ENCODE peak calls at places on chromosome 17, in ten cellular contexts. K is uterus, R is right atrium auricular region, M is OCI-LY7, T is sigmoid colon, E is HL-60, Y is prostate gland, D is H1, Z is A549, C is heart left ventricle. H is an unnamed sample.

GRCh38 chr17:50130778-50131317 is 888 bp upstream of the SAMD14 start:
- DNase-seq in K (no peak), R (no peak), M (no peak), T (no peak), E (no peak), Y (no peak), D (no peak), Z (peak; percentile 36), C (no peak), H (no peak)

GRCh38 chr17:38879878-38880727 is 10.2 kb downstream of the LASP1 start:
- DNase-seq in K (peak; percentile 62), R (peak; percentile 77), M (peak; percentile 57), T (peak; percentile 79), E (peak; percentile 53), Y (no peak), D (peak; percentile 79), Z (peak; percentile 87), C (no peak), H (peak; percentile 63)

GRCh38 chr17:9215465-9215864 is 194.2 kb downstream of the NTN1 start:
- DNase-seq in K (no peak), R (no peak), M (no peak), T (no peak), E (no peak), Y (no peak), D (no peak), Z (no peak), C (no peak), H (no peak)

GRCh38 chr17:34146440-34147043 is 108.5 kb upstream of the CCL2 start:
- DNase-seq in K (no peak), R (no peak), M (peak; percentile 55), T (no peak), E (peak; percentile 58), Y (peak; percentile 32), D (peak; percentile 90), Z (peak; percentile 61), C (peak; percentile 65), H (peak; percentile 75)

GRCh38 chr17:76092526-76093413 is 10.8 kb downstream of the EXOC7 start:
- DNase-seq in K (no peak), R (no peak), M (no peak), T (no peak), E (no peak), Y (no peak), D (no peak), Z (no peak), C (no peak), H (no peak)

GRCh38 chr17:71142333-71142732 is 973.0 kb downstream of the KCNJ2 start:
- DNase-seq in K (no peak), R (no peak), M (no peak), T (no peak), E (no peak), Y (no peak), D (no peak), Z (no peak), C (no peak), H (no peak)

GRCh38 chr17:66043419-66043818 is 148.5 kb downstream of the CEP112 start:
- DNase-seq in K (no peak), R (no peak), M (no peak), T (no peak), E (no peak), Y (no peak), D (no peak), Z (no peak), C (no peak), H (no peak)

GRCh38 chr17:13002761-13003453 is 14.9 kb downstream of the ELAC2 start:
- DNase-seq in K (peak; percentile 82), R (peak; percentile 91), M (peak; percentile 67), T (peak; percentile 86), E (no peak), Y (peak; percentile 68), D (peak; percentile 90), Z (peak; percentile 74), C (peak; percentile 82), H (peak; percentile 89)

GRCh38 chr17:73307130-73307529 is 4.7 kb downstream of the CDC42EP4 start:
- DNase-seq in K (no peak), R (no peak), M (no peak), T (peak; percentile 87), E (no peak), Y (peak; percentile 61), D (no peak), Z (no peak), C (no peak), H (peak; percentile 90)

GRCh38 chr17:40870136-40870535 is 3.1 kb upstream of the KRT12 start:
- DNase-seq in K (no peak), R (no peak), M (no peak), T (no peak), E (no peak), Y (no peak), D (no peak), Z (no peak), C (no peak), H (no peak)

GRCh38 chr17:79031996-79032875 is 8.3 kb downstream of the C1QTNF1 start:
- DNase-seq in K (peak; percentile 6), R (no peak), M (no peak), T (peak; percentile 20), E (no peak), Y (no peak), D (no peak), Z (no peak), C (peak; percentile 51), H (no peak)

DNA sequence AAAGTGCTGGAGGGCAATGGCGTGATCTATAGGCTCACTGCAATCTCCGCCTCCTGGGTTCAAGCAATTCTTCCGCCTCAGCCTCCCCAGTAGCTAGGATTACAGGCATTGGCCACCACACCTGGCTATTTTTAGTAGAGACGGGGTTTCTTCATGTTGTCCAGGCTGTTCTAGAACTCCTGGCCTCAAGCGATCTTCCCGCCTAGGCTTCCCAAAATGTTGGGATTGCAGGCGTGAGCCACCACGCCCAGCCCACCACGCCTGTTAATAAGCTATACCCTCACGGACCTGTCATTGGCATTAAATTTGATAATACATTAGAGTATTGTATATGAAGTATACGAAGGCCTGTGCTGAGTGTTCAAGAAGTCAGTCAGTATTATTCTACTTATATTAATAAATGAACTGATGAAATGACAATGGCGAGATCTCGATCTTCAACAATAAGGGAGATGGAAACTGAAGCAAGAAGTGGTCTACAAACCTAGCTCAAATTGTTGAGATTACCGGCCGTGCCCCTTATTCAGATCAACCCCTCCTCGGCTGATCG is 818 bp upstream of the BCAS3 start:
- DNase-seq in K (no peak), R (no peak), M (no peak), T (no peak), E (no peak), Y (no peak), D (no peak), Z (no peak), C (no peak), H (no peak)
- H3K27ac ChIP-seq in K (peak overlapping the region; percentile 66), R (peak overlapping the region; percentile 64), M (no peak overlapping the region), T (peak overlapping the region; percentile 86), E (peak overlapping the region; percentile 52), Y (peak overlapping the region; percentile 75), D (no peak overlapping the region), Z (peak overlapping the region; percentile 60), C (peak overlapping the region; percentile 58), H (peak overlapping the region; percentile 78)

GRCh38 chr17:7922499-7923289 is 6.6 kb upstream of the RNF227 start:
- DNase-seq in K (peak; percentile 89), R (peak; percentile 89), M (no peak), T (peak; percentile 93), E (no peak), Y (peak; percentile 78), D (peak; percentile 90), Z (peak; percentile 31), C (peak; percentile 91), H (peak; percentile 83)
- TF ChIP-seq CTCF in K (peak; percentile 13), R (no peak), M (no peak), T (no peak), E (no peak), Y (no peak), D (no peak), Z (no peak), C (no peak), H (no peak)

GRCh38 chr17:927611-928461 is 51.7 kb downstream of the NXN start:
- DNase-seq in K (peak; percentile 68), R (no peak), M (no peak), T (peak; percentile 82), E (no peak), Y (peak; percentile 83), D (no peak), Z (peak; percentile 72), C (no peak), H (no peak)
- H3K4me3 ChIP-seq in K (peak overlapping the region; percentile 23), R (no peak overlapping the region), M (no peak overlapping the region), T (peak overlapping the region; percentile 4), E (no peak overlapping the region), Y (no peak overlapping the region), D (no peak overlapping the region), Z (no peak overlapping the region), C (no peak overlapping the region), H (no peak overlapping the region)

GRCh38 chr17:265726-266125 is 84.3 kb upstream of the DOC2B start:
- DNase-seq in K (peak; percentile 38), R (no peak), M (no peak), T (peak; percentile 60), E (no peak), Y (no peak), D (peak; percentile 36), Z (no peak), C (peak; percentile 43), H (no peak)

GRCh38 chr17:266219-266618 is 84.8 kb upstream of the DOC2B start:
- DNase-seq in K (no peak), R (no peak), M (no peak), T (peak; percentile 49), E (no peak), Y (no peak), D (no peak), Z (no peak), C (no peak), H (no peak)

GRCh38 chr17:273994-274832 is 78.4 kb downstream of the RPH3AL start:
- DNase-seq in K (peak; percentile 11), R (no peak), M (no peak), T (peak; percentile 47), E (no peak), Y (no peak), D (peak; percentile 42), Z (no peak), C (no peak), H (peak; percentile 56)

GRCh38 chr17:266701-267656 is 85.5 kb upstream of the DOC2B start:
- DNase-seq in K (peak; percentile 43), R (peak; percentile 89), M (no peak), T (peak; percentile 75), E (no peak), Y (no peak), D (peak; percentile 40), Z (no peak), C (peak; percentile 76), H (peak; percentile 55)

DNA sequence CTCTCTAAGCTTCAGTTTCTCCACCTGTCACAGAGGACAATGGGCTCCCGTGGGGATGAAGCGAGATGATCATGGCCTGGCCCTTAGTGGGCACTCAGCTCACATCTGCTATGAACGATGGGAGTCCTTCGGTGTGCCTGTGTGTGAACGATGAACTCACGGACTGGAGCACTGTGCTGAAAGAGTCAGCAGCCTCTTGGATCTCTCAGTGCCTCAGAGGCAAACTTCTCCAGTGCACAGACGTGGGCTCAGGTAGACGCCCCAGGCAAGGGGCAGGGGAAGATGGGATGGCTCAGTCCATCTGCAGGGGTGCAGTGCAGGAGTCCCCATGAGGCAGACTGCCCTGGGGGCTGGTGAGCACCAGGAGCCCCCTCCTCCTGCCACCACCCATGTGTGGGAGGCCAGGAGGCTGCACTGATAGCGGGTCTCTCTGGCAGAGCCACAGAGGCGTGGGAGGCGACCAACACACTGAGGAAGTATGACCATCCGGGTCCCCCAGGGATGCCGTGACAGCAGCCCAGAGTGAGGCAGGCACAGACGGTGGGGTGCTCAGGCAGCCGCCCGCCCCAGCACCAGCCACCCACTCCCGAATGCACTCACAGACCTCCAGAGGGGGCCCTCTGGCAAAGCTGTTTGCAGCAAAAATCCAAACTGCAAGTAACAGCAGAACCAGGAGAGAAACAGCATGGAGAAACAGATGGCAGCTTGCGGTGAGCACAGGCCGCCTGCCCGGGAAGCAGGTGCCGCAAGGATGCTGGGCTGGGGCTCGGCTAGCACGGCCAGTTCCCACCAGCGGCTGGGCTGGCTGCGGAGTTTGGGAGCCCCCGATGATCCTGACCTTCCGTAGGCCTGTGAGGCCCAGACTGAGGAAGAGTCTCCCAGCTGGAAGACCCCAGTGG is 82.7 kb downstream of the RPH3AL start:
- DNase-seq in K (peak; percentile 9), R (no peak), M (no peak), T (peak; percentile 53), E (peak; percentile 1), Y (no peak), D (peak; percentile 41), Z (no peak), C (no peak), H (peak; percentile 49)
- H3K27ac ChIP-seq in K (no peak overlapping the region), R (no peak overlapping the region), M (no peak overlapping the region), T (no peak overlapping the region), E (no peak overlapping the region), Y (no peak overlapping the region), D (no peak overlapping the region), Z (no peak overlapping the region), C (no peak overlapping the region), H (no peak overlapping the region)

H was measured in pancreas.